ENCODE peak calls at places on chromosome 14, in eight cellular contexts. R, J, H, O, G, I, K and N are unnamed samples.

GRCh38 chr14:101636081-101636560 is 74.8 kb downstream of the DIO3 start:
- DNase-seq in R (no peak), K (no peak), O (no peak), J (no peak), G (no peak), H (no peak), I (no peak), N (no peak)

GRCh38 chr14:26252176-26252575 is 345.7 kb downstream of the NOVA1 start:
- DNase-seq in I (no peak), H (no peak), O (no peak), J (no peak), G (no peak), R (no peak), K (no peak), N (no peak)

GRCh38 chr14:60722163-60722835 is 1.9 kb downstream of the SIX4 start:
- DNase-seq in H (peak), R (no peak), G (peak), K (no peak), O (peak), I (peak), J (no peak), N (peak)

GRCh38 chr14:69044965-69045555 is 66.0 kb upstream of the ACTN1 start:
- DNase-seq in R (peak), J (no peak), H (peak), I (no peak), K (no peak), O (peak), G (no peak), N (no peak)

GRCh38 chr14:72595152-72595551 is 298.7 kb downstream of the DPF3 start:
- DNase-seq in J (no peak), G (no peak), O (no peak), H (no peak), I (no peak), K (no peak), R (no peak), N (no peak)

GRCh38 chr14:61561657-61562276 is 133.5 kb upstream of the HIF1A start:
- DNase-seq in J (peak), G (no peak), K (no peak), O (peak), I (peak), H (peak), R (peak), N (no peak)

GRCh38 chr14:35964736-35965135 is 138.6 kb downstream of the BRMS1L start:
- DNase-seq in K (no peak), G (no peak), I (no peak), O (no peak), H (no peak), R (no peak), J (no peak), N (no peak)

GRCh38 chr14:63224196-63224595 is 20.0 kb downstream of the RHOJ start:
- DNase-seq in G (peak), O (peak), R (no peak), J (no peak), K (no peak), I (no peak), H (no peak), N (no peak)

GRCh38 chr14:74019408-74019714 is 212 bp downstream of the BBOF1 start:
- DNase-seq in O (no peak), K (no peak), J (no peak), R (no peak), I (no peak), H (no peak), G (no peak), N (no peak)

DNA sequence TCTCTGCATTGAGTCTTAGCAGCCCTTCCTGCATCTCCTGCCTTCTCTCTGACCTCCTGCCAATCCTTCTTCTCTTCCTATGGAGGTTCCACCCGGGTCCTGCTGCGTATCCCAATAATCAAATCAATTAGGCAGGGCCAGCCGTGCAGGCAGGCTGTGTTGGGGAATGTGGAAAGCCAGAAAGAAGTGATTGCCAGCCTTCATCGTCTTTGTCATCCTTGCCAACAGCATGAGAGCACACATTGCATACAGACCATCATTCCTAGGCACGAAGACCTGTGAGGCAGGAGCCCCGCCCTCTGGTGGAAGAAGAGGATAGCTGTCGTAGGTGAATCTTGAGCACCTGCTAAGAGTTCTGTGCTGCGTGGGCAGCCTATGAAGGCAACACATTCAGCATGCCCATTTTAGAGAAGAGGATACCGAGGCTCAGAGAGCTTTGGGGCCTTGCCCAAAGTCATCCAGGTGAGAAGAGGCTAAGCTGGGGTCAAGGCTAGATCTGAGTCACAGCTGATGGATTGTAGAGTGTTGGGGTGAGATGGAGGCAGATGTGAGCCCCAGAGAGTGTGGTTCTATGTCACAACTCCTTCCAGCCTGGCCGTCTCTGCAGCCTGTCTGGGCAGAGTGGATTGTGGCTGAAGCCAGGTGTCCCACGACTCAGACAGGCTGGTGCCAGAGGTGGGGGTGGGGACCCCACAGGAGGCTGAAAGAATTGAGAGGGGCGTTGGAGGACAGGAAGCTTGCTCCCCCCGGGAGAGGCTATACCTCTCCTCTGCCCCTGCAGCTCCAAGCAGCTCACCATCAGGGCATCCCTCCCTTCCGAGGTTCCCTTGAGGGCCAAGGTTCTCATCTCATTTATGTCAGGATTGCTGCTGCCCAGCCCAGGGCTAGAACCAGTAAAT is 12.7 kb downstream of the C14orf132 start:
- DNase-seq in H (no peak), G (peak), J (no peak), R (no peak), O (no peak), I (peak), K (no peak), N (peak)
- TF ChIP-seq CTCF in H (no peak), G (peak), J (no peak), R (no peak), O (peak), I (peak), K (no peak), N (no peak)

GRCh38 chr14:103296987-103297386 is 37.0 kb upstream of the EIF5 start:
- DNase-seq in G (peak), O (no peak), J (no peak), R (no peak), H (no peak), I (no peak), K (no peak), N (no peak)

GRCh38 chr14:103296007-103296406 is 38.0 kb upstream of the EIF5 start:
- DNase-seq in G (no peak), J (no peak), H (no peak), O (peak), K (no peak), I (peak), R (no peak), N (no peak)

GRCh38 chr14:103301512-103302197 is 32.4 kb upstream of the EIF5 start:
- DNase-seq in G (no peak), I (no peak), O (no peak), J (no peak), R (no peak), H (no peak), K (no peak), N (no peak)

GRCh38 chr14:103302966-103303365 is 31.1 kb upstream of the EIF5 start:
- DNase-seq in J (no peak), K (no peak), O (peak), R (no peak), G (no peak), I (no peak), H (no peak), N (no peak)

GRCh38 chr14:103298620-103299019 is 35.4 kb upstream of the EIF5 start:
- DNase-seq in O (no peak), H (no peak), G (no peak), I (no peak), J (no peak), K (no peak), R (no peak), N (no peak)
- TF ChIP-seq CTCF in O (no peak), H (no peak), G (peak), I (peak), J (no peak), K (no peak), R (no peak), N (no peak)

DNA sequence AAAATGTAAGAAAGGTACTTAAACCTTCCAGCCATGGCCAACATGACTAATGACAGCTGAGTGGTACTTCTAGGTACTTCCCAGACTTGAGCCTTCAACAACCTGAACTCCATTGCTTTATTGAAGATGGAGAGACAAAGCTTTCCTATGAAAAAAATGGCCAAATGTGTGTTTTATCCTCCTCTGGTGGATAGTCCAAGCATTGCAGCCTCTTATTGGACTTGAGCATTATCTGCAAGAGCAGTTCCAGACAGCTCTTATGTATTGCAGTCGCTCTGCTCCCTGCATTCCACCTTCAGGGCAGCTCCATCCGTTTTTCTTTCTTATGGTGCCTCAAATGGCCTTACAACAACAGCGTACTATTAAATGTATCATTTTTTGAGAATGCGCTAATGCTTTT is 588.2 kb downstream of the NRXN3 start:
- DNase-seq in I (peak), H (no peak), R (no peak), K (no peak), G (peak), J (no peak), O (peak), N (no peak)
- TF ChIP-seq CTCF in I (peak), H (no peak), R (peak), K (no peak), G (peak), J (no peak), O (peak), N (peak)

DNA sequence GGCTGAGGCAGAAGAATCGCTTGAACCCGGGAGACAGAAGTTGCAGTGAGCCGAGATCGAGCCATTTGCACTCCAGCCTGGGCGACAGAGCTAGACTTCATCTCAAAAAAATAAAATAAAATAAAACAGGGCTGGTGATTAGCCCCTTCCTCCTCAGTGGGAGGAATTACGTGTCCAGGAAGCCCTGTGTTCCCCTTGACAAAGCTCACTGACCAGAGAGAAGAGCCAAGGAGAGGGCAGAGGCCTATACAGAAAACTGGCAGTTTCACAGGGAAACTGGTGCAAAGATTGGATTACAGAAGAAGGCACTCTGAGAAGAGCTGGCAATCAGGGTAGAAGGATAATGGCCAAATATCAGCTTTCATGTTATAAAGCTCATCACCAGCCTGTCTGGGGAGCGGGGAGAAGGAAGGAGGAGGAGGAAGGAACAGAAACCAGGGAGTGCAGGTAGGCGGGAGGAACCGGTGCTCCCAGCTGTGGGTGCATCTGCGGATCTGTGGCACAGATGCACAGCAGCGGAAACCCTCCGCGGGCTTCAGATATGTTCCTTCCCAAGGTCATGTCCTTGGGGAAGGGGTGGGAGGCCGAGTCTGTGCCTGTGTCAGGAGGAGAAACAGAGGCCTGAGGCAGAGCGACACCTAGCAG is 6.7 kb downstream of the RAB15 start:
- DNase-seq in O (no peak), H (no peak), R (no peak), K (no peak), I (no peak), G (no peak), J (no peak), N (no peak)
- TF ChIP-seq CTCF in O (no peak), H (no peak), R (no peak), K (no peak), I (no peak), G (no peak), J (no peak), N (no peak)

GRCh38 chr14:30751646-30752416 is 122.5 kb upstream of the COCH start:
- DNase-seq in H (no peak), K (no peak), J (no peak), R (no peak), O (no peak), I (no peak), G (no peak), N (no peak)
- TF ChIP-seq CTCF in H (no peak), K (no peak), J (no peak), R (peak), O (no peak), I (no peak), G (no peak), N (no peak)

DNA sequence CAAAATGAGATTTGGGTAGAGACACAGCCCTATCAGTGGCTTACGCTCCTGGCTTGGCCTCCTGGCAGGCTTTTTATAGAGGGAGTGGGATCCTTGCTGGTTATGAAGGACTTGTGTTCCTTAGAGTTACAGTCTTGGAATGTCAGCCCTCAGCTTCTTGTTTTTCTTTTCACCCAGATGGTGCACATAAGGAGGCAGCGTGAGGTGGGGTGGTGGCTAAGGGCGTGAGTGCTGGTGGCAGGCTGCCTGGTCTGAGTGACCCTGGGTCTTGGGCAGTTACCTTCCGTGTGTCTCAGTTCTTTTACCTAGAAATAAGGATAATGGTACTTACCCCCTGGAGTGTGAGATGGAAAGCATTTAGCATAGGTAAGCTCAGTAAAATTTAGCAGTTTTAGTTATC is 25.9 kb downstream of the TRAF3 start:
- DNase-seq in O (no peak), I (no peak), K (no peak), R (no peak), J (no peak), H (no peak), G (no peak), N (no peak)
- TF ChIP-seq CTCF in O (no peak), I (no peak), K (no peak), R (no peak), J (no peak), H (no peak), G (no peak), N (no peak)

GRCh38 chr14:38623661-38624060 is 367.8 kb upstream of the CLEC14A start:
- DNase-seq in J (no peak), R (no peak), O (no peak), G (no peak), K (no peak), H (no peak), I (no peak), N (no peak)

GRCh38 chr14:38616959-38617358 is 361.1 kb upstream of the CLEC14A start:
- DNase-seq in I (no peak), G (no peak), R (no peak), J (no peak), K (no peak), O (no peak), H (no peak), N (no peak)

GRCh38 chr14:38618514-38618913 is 362.6 kb upstream of the CLEC14A start:
- DNase-seq in I (no peak), H (no peak), G (no peak), O (no peak), K (no peak), R (no peak), J (no peak), N (no peak)
- TF ChIP-seq CTCF in I (no peak), H (no peak), G (peak), O (no peak), K (no peak), R (no peak), J (no peak), N (no peak)

GRCh38 chr14:23114669-23115491 is 4.2 kb downstream of the CEBPE start:
- DNase-seq in H (no peak), G (no peak), O (peak), I (peak), R (no peak), J (no peak), K (no peak), N (no peak)
- TF ChIP-seq CTCF in H (no peak), G (no peak), O (peak), I (no peak), R (no peak), J (no peak), K (no peak), N (no peak)